ENCODE peak calls at places on chromosome 18, in eight cellular contexts. W, V, M, U, C, R, S and O are unnamed samples.

GRCh38 chr18:76529433-76529811 is 34.4 kb upstream of the ZNF516 start:
- DNase-seq in M (no peak), R (no peak), S (no peak), V (no peak), U (no peak), W (no peak), C (no peak), O (no peak)

GRCh38 chr18:12989397-12990127 is 1.6 kb upstream of the CEP192 start:
- DNase-seq in R (no peak), V (no peak), S (no peak), M (no peak), U (no peak), W (no peak), C (no peak), O (no peak)

GRCh38 chr18:67496469-67496868 is 20.1 kb downstream of the DSEL start:
- DNase-seq in V (no peak), U (no peak), M (no peak), R (no peak), S (no peak), C (no peak), W (no peak), O (no peak)

GRCh38 chr18:57171026-57171425 is 24.1 kb downstream of the BOD1L2 start:
- DNase-seq in W (no peak), S (no peak), C (no peak), U (no peak), V (no peak), R (no peak), M (no peak), O (no peak)

GRCh38 chr18:48806551-48807261 is 144.1 kb downstream of the SMAD7 start:
- DNase-seq in W (peak), V (no peak), U (no peak), M (peak), R (no peak), C (no peak), S (peak), O (peak)

GRCh38 chr18:464311-464659 is 36.2 kb downstream of the COLEC12 start:
- DNase-seq in R (no peak), C (no peak), U (no peak), S (no peak), V (no peak), M (no peak), W (no peak), O (no peak)

GRCh38 chr18:48889115-48889941 is 61.4 kb downstream of the SMAD7 start:
- DNase-seq in M (no peak), C (peak), R (no peak), W (peak), U (peak), S (no peak), V (no peak), O (peak)

GRCh38 chr18:574456-575228 is 5.5 kb upstream of the CETN1 start:
- DNase-seq in W (no peak), M (no peak), S (no peak), U (no peak), C (no peak), V (no peak), R (no peak), O (peak)

GRCh38 chr18:25298853-25299274 is 53.1 kb downstream of the ZNF521 start:
- DNase-seq in S (no peak), C (no peak), R (no peak), U (peak), V (no peak), W (no peak), M (no peak), O (no peak)

GRCh38 chr18:69177702-69178101 is 223.0 kb upstream of the DOK6 start:
- DNase-seq in M (no peak), S (no peak), R (no peak), W (no peak), C (no peak), V (no peak), U (no peak), O (no peak)

GRCh38 chr18:63290456-63291200 is 28.9 kb downstream of the BCL2 start:
- DNase-seq in U (no peak), V (no peak), M (no peak), W (no peak), C (no peak), R (no peak), S (no peak), O (peak)

GRCh38 chr18:54647176-54647575 is 56.1 kb downstream of the DYNAP start:
- DNase-seq in W (no peak), C (no peak), R (no peak), S (no peak), M (no peak), U (peak), V (peak), O (peak)

GRCh38 chr18:71849407-71849806 is 694.7 kb downstream of the CBLN2 start:
- DNase-seq in S (no peak), M (no peak), U (no peak), R (no peak), W (no peak), C (no peak), V (peak), O (peak)

GRCh38 chr18:48942554-48943261 is 8.1 kb downstream of the SMAD7 start:
- DNase-seq in C (peak), M (no peak), R (no peak), U (peak), S (peak), W (peak), V (peak), O (no peak)

GRCh38 chr18:35935805-35936204 is 36.7 kb upstream of the RMP24 start:
- DNase-seq in W (no peak), M (no peak), U (no peak), C (no peak), R (no peak), S (no peak), V (no peak), O (no peak)

GRCh38 chr18:31990823-31991222 is 27.8 kb upstream of the RNF125 start:
- DNase-seq in V (no peak), R (no peak), M (no peak), U (no peak), W (no peak), C (no peak), S (no peak), O (no peak)

GRCh38 chr18:79697178-79697577 is 17.6 kb downstream of the CTDP1 start:
- DNase-seq in R (no peak), W (no peak), V (no peak), M (no peak), C (no peak), S (no peak), U (no peak), O (no peak)

GRCh38 chr18:37395631-37396030 is 170.0 kb downstream of the CELF4 start:
- DNase-seq in S (no peak), V (no peak), C (peak), W (no peak), M (no peak), R (no peak), U (no peak), O (no peak)

GRCh38 chr18:55337908-55338521 is 250.0 kb downstream of the TCF4 start:
- DNase-seq in R (no peak), M (no peak), S (peak), V (no peak), C (no peak), U (no peak), W (peak), O (no peak)

GRCh38 chr18:70535041-70535440 is 246.2 kb downstream of the SOCS6 start:
- DNase-seq in M (no peak), V (no peak), C (no peak), S (no peak), U (no peak), R (no peak), W (no peak), O (no peak)

GRCh38 chr18:3148930-3149535 is 70.7 kb downstream of the MYOM1 start:
- DNase-seq in R (no peak), V (no peak), W (no peak), U (no peak), S (no peak), M (no peak), C (no peak), O (no peak)

GRCh38 chr18:35692866-35693265 is 111.3 kb downstream of the GALNT1 start:
- DNase-seq in M (no peak), S (no peak), U (peak), R (no peak), C (no peak), V (no peak), W (no peak), O (no peak)

GRCh38 chr18:7914834-7915670 is 347.9 kb downstream of the PTPRM start:
- DNase-seq in W (no peak), U (no peak), V (no peak), M (no peak), C (no peak), R (no peak), S (no peak), O (no peak)

GRCh38 chr18:13178976-13179375 is 39.6 kb upstream of the LDLRAD4 start:
- DNase-seq in M (no peak), R (no peak), W (no peak), C (no peak), V (no peak), S (no peak), U (no peak), O (no peak)

GRCh38 chr18:40012931-40013609 is 1942.0 kb upstream of the PIK3C3 start:
- DNase-seq in R (no peak), V (no peak), W (no peak), U (no peak), S (no peak), C (no peak), M (no peak), O (no peak)

GRCh38 chr18:33014060-33014796 is 241.4 kb upstream of the KLHL14 start:
- DNase-seq in C (no peak), M (no peak), W (no peak), U (peak), R (no peak), V (no peak), S (no peak), O (no peak)

GRCh38 chr18:53416985-53417384 is 807.5 kb downstream of the MBD2 start:
- DNase-seq in C (no peak), M (no peak), S (no peak), V (no peak), W (no peak), R (no peak), U (no peak), O (no peak)

GRCh38 chr18:75574197-75574596 is 146.7 kb upstream of the SMIM21 start:
- DNase-seq in W (no peak), V (no peak), M (no peak), S (no peak), R (no peak), U (no peak), C (no peak), O (no peak)

GRCh38 chr18:71831039-71831438 is 713.1 kb downstream of the CBLN2 start:
- DNase-seq in S (no peak), U (no peak), W (no peak), C (no peak), V (no peak), M (no peak), R (no peak), O (no peak)

GRCh38 chr18:61019902-61020301 is 313.3 kb upstream of the CDH20 start:
- DNase-seq in M (no peak), C (no peak), W (no peak), S (no peak), R (no peak), V (no peak), U (no peak), O (no peak)

GRCh38 chr18:3345452-3345851 is 83.5 kb downstream of the MYL12B start:
- DNase-seq in W (no peak), C (no peak), U (no peak), M (no peak), V (no peak), R (no peak), S (no peak), O (no peak)

GRCh38 chr18:34493099-34493544 is 217.0 kb upstream of the DTNA start:
- DNase-seq in R (no peak), U (peak), M (no peak), S (peak), V (peak), W (peak), C (peak), O (peak)

GRCh38 chr18:6600667-6601066 is 128.8 kb upstream of the ARHGAP28 start:
- DNase-seq in W (no peak), C (no peak), V (no peak), R (no peak), U (no peak), M (no peak), S (no peak), O (no peak)

DNA sequence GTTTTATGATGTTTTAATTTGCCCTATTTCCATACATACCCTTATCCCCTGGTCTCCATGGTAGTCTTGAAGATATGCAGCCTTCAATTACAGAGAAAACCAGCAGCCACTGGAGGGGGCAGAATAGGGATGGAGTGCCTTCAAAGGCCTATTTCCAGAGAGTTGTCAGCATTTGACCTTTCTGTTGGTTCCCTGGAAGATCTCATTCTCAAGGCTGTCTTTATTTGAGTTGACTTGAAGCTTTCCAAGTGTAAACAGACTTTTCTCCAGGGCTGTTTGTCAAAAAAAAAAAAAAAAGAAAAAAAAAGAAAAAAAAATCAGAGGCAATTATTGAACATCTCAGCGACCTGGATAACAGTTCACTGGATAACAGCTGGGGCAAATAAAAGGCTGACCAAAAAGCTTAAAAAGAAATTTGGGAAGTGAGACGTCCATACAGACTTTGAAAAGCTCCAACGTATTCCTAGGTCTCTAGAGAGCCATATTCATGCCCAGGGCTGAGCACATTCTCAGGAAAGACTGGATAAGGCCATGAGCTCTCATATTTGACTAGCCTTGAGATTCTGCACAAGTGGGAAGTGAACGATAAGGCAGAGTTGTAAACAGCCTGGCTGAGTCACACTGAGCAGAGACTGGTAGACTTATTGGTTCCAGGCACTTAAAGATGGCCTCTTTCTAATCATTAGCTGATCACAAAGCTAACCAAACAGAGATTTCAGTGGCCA is 126.6 kb downstream of the VAPA start:
- DNase-seq in V (no peak), U (peak), C (no peak), M (no peak), R (no peak), W (no peak), S (no peak), O (no peak)
- H3K27ac ChIP-seq in V (no peak), U (peak), C (no peak), M (no peak), R (no peak), W (peak), S (peak), O (no peak)

DNA sequence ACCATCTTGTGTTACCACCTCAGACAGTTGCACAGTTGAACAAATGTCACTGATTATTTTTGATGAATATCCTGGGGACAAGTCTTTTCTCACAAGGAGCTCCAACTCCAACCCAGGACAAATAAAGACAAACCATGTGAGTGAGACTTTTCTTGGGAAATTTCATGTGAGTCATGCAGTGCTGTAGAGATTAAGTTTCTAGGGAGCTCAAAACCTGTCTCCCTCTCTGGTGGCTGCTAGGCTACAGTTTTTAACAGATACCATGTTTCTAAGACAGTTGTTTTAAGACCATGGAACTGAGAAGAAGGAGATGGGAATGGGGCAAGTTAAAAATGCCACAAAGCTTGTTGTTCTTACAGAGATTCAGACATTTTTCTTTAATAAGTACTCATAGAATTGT is 255.5 kb downstream of the RIT2 start:
- DNase-seq in V (no peak), M (no peak), U (peak), S (no peak), W (no peak), R (no peak), C (no peak), O (no peak)
- H3K27ac ChIP-seq in V (no peak), M (no peak), U (no peak), S (no peak), W (no peak), R (no peak), C (no peak), O (no peak)

GRCh38 chr18:10454800-10455550 is 540 bp downstream of the APCDD1 start:
- DNase-seq in W (peak), M (no peak), C (peak), S (no peak), U (peak), V (peak), R (no peak), O (peak)

GRCh38 chr18:10453885-10454772 is at the start of gene APCDD1:
- DNase-seq in V (no peak), S (peak), R (no peak), W (peak), M (no peak), U (peak), C (peak), O (peak)

GRCh38 chr18:10456718-10457499 is 2.5 kb downstream of the APCDD1 start:
- DNase-seq in M (no peak), C (no peak), V (no peak), U (no peak), R (no peak), S (no peak), W (no peak), O (no peak)

GRCh38 chr18:10457798-10458197 is 3.4 kb downstream of the APCDD1 start:
- DNase-seq in R (no peak), M (no peak), C (no peak), W (no peak), S (no peak), V (no peak), U (no peak), O (no peak)

DNA sequence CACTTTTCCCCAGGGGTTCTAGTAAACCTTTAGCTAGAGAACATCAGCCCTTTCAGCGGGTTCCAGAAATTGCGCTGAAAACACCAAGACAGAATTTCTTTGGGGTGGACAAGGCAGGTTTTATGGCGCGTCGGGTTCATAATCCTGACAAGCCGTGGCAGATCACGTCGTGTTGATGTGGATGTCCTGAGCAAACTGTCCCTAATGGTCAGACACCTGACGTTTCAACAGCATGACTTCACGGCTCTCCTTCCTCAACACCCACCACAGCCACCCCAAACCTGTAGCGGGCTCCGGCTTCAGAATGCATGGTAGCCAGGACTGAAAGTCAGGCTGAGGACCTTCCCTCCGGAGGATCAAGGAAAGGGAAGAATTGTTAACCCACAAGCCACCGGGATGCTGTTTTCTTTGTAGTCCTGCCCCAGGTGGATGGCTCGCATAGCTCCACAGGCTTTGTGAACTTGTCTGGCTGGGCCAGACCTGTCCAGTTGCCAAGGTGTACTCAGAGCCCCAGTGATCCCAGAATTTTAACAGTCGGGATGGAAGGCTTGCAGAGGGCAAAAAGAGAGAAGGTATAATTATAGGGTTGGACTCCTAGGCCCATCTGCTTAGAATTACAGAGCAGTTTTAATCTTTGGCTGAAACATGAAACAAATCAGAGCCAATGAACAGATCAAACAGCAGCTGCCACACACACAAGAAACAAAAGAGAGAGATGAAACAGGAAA is 1.5 kb downstream of the APCDD1 start:
- DNase-seq in M (no peak), V (no peak), U (peak), C (no peak), S (no peak), R (no peak), W (no peak), O (peak)
- H3K27ac ChIP-seq in M (no peak), V (no peak), U (peak), C (no peak), S (peak), R (no peak), W (no peak), O (no peak)

GRCh38 chr18:74127483-74127750 is 20.2 kb downstream of the FBXO15 start:
- DNase-seq in W (no peak), R (no peak), S (no peak), C (no peak), V (no peak), M (no peak), U (no peak), O (no peak)
- H3K27ac ChIP-seq in W (no peak), R (no peak), S (no peak), C (no peak), V (no peak), M (no peak), U (no peak), O (no peak)

GRCh38 chr18:51039138-51040112 is 9.4 kb downstream of the SMAD4 start:
- DNase-seq in V (no peak), U (no peak), M (no peak), S (no peak), R (no peak), C (no peak), W (no peak), O (peak)
- H3K27ac ChIP-seq in V (no peak), U (no peak), M (no peak), S (no peak), R (no peak), C (no peak), W (no peak), O (peak)

DNA sequence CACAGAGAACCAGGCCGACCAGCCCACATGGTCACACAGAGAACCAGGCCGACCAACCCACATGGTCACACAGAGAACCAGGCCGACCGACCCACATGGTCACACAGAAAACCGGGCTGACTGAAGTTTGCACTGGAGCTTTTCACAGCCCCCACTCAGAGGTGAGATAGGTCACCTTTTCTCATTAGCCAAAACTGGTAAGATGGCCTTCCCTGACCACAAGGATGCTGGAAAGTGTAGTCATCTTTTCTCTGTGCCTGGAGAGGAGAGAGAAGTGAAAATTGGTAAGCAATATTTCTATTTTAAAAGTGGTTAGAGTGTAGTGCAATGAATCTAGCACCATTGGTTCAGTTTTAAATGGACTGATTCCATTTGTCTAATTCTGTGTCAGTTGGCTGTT is 247.1 kb downstream of the NEDD4L start:
- DNase-seq in S (no peak), U (no peak), R (no peak), C (no peak), V (no peak), W (no peak), M (no peak), O (no peak)
- H3K27ac ChIP-seq in S (no peak), U (no peak), R (no peak), C (no peak), V (no peak), W (peak), M (no peak), O (no peak)

GRCh38 chr18:24080861-24081260 is 58.0 kb upstream of the CABYR start:
- DNase-seq in W (no peak), U (no peak), C (no peak), R (no peak), S (no peak), V (no peak), M (no peak), O (no peak)
- H3K27ac ChIP-seq in W (no peak), U (no peak), C (no peak), R (peak), S (no peak), V (no peak), M (no peak), O (peak)

DNA sequence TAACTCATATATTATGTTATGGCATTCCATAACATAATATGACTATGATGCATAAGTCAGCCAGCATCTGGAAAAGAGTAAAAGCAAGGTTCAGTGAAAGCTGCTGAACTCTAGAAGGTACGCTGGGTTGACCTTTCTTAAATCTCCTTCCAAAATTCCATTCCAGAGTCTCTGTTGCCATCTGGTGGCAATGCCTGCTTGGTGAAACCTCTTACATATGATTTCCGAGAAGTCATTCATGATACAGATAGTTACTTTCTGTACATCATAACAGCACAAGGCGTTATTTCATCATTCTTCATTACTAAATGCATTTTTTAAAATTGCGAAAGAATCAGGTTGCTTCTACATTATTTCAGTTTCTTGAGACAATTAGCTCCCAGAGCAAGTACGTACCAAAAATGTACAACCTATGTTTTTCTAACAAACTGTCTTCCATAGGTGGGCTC is 7.0 kb upstream of the EPG5 start:
- DNase-seq in W (no peak), U (peak), C (no peak), M (peak), V (peak), S (no peak), R (peak), O (peak)
- H3K27ac ChIP-seq in W (no peak), U (no peak), C (no peak), M (no peak), V (peak), S (no peak), R (no peak), O (no peak)